ENCODE peak calls at places on chromosomes 4 and X, in six cellular contexts. One of them, this sample, is unnamed.

GRCh38 chrX:121161501-121161933 is 114.1 kb downstream of the GLUD2 start:
- DNase-seq in ascending aorta: no peak
- DNase-seq in body of pancreas: no peak
- DNase-seq in CD4-positive, CD25-positive, alpha-beta regulatory T cell: no peak
- DNase-seq in tibial nerve: no peak
- DNase-seq in right atrium auricular region: no peak
- DNase-seq in this sample: peak

GRCh38 chr4:75432683-75433082 is 81.5 kb downstream of the RCHY1 start:
- DNase-seq in CD4-positive, CD25-positive, alpha-beta regulatory T cell: no peak
- DNase-seq in body of pancreas: no peak
- DNase-seq in ascending aorta: no peak
- DNase-seq in right atrium auricular region: no peak
- DNase-seq in tibial nerve: no peak
- DNase-seq in this sample: no peak

GRCh38 chrX:96776966-96777365 is 92.3 kb downstream of the DIAPH2 start:
- DNase-seq in body of pancreas: no peak
- DNase-seq in ascending aorta: no peak
- DNase-seq in right atrium auricular region: no peak
- DNase-seq in CD4-positive, CD25-positive, alpha-beta regulatory T cell: no peak
- DNase-seq in tibial nerve: no peak
- DNase-seq in this sample: no peak

GRCh38 chr4:138859249-138859648 is 156.3 kb upstream of the NOCT start:
- DNase-seq in right atrium auricular region: no peak
- DNase-seq in ascending aorta: no peak
- DNase-seq in tibial nerve: no peak
- DNase-seq in body of pancreas: no peak
- DNase-seq in CD4-positive, CD25-positive, alpha-beta regulatory T cell: no peak
- DNase-seq in this sample: no peak

GRCh38 chrX:48910926-48911406 is 480 bp downstream of the SLC35A2 start:
- DNase-seq in body of pancreas: no peak
- DNase-seq in ascending aorta: no peak
- DNase-seq in CD4-positive, CD25-positive, alpha-beta regulatory T cell: no peak
- DNase-seq in right atrium auricular region: no peak
- DNase-seq in tibial nerve: no peak
- DNase-seq in this sample: no peak

GRCh38 chrX:29243942-29244341 is 656.7 kb downstream of the IL1RAPL1 start:
- DNase-seq in tibial nerve: no peak
- DNase-seq in ascending aorta: no peak
- DNase-seq in CD4-positive, CD25-positive, alpha-beta regulatory T cell: no peak
- DNase-seq in right atrium auricular region: no peak
- DNase-seq in body of pancreas: no peak
- DNase-seq in this sample: no peak

GRCh38 chr4:84814100-84814750 is 152.3 kb downstream of the WDFY3 start:
- DNase-seq in ascending aorta: peak
- DNase-seq in CD4-positive, CD25-positive, alpha-beta regulatory T cell: no peak
- DNase-seq in right atrium auricular region: no peak
- DNase-seq in body of pancreas: peak
- DNase-seq in tibial nerve: no peak
- DNase-seq in this sample: no peak

GRCh38 chr4:632391-632790 is 7.0 kb downstream of the PDE6B start:
- DNase-seq in CD4-positive, CD25-positive, alpha-beta regulatory T cell: no peak
- DNase-seq in tibial nerve: no peak
- DNase-seq in body of pancreas: no peak
- DNase-seq in right atrium auricular region: no peak
- DNase-seq in ascending aorta: no peak
- DNase-seq in this sample: no peak

GRCh38 chr4:97394653-97395052 is 748.6 kb downstream of the STPG2 start:
- DNase-seq in CD4-positive, CD25-positive, alpha-beta regulatory T cell: no peak
- DNase-seq in tibial nerve: no peak
- DNase-seq in right atrium auricular region: no peak
- DNase-seq in ascending aorta: no peak
- DNase-seq in body of pancreas: no peak
- DNase-seq in this sample: no peak

GRCh38 chr4:16056681-16057400 is 27.0 kb downstream of the PROM1 start:
- DNase-seq in CD4-positive, CD25-positive, alpha-beta regulatory T cell: no peak
- DNase-seq in body of pancreas: peak
- DNase-seq in right atrium auricular region: no peak
- DNase-seq in ascending aorta: no peak
- DNase-seq in tibial nerve: no peak
- DNase-seq in this sample: peak

GRCh38 chrX:56588397-56589188 is 25.2 kb downstream of the UBQLN2 start:
- DNase-seq in right atrium auricular region: no peak
- DNase-seq in body of pancreas: no peak
- DNase-seq in ascending aorta: no peak
- DNase-seq in CD4-positive, CD25-positive, alpha-beta regulatory T cell: no peak
- DNase-seq in tibial nerve: no peak
- DNase-seq in this sample: no peak

GRCh38 chr4:89998350-89999098 is 103.9 kb downstream of the MMRN1 start:
- DNase-seq in right atrium auricular region: no peak
- DNase-seq in tibial nerve: no peak
- DNase-seq in CD4-positive, CD25-positive, alpha-beta regulatory T cell: no peak
- DNase-seq in body of pancreas: no peak
- DNase-seq in ascending aorta: no peak
- DNase-seq in this sample: no peak

GRCh38 chrX:68018248-68019203 is 414.8 kb downstream of the OPHN1 start:
- DNase-seq in ascending aorta: no peak
- DNase-seq in right atrium auricular region: no peak
- DNase-seq in body of pancreas: no peak
- DNase-seq in tibial nerve: no peak
- DNase-seq in CD4-positive, CD25-positive, alpha-beta regulatory T cell: no peak
- DNase-seq in this sample: no peak

GRCh38 chrX:48703642-48704481 is 7.3 kb downstream of the SUV39H1 start:
- DNase-seq in right atrium auricular region: no peak
- DNase-seq in body of pancreas: no peak
- DNase-seq in ascending aorta: no peak
- DNase-seq in CD4-positive, CD25-positive, alpha-beta regulatory T cell: no peak
- DNase-seq in tibial nerve: no peak
- DNase-seq in this sample: no peak

GRCh38 chr4:1206299-1207156 is 34.1 kb upstream of the SPON2 start:
- DNase-seq in right atrium auricular region: no peak
- DNase-seq in tibial nerve: peak
- DNase-seq in body of pancreas: peak
- DNase-seq in CD4-positive, CD25-positive, alpha-beta regulatory T cell: peak
- DNase-seq in ascending aorta: no peak
- DNase-seq in this sample: no peak

GRCh38 chr4:81491943-81492342 is 20.2 kb upstream of the RASGEF1B start:
- DNase-seq in CD4-positive, CD25-positive, alpha-beta regulatory T cell: no peak
- DNase-seq in body of pancreas: no peak
- DNase-seq in tibial nerve: no peak
- DNase-seq in right atrium auricular region: no peak
- DNase-seq in ascending aorta: no peak
- DNase-seq in this sample: no peak

GRCh38 chrX:65528705-65529340 is 5.8 kb downstream of the LAS1L start:
- DNase-seq in tibial nerve: no peak
- DNase-seq in right atrium auricular region: peak
- DNase-seq in CD4-positive, CD25-positive, alpha-beta regulatory T cell: peak
- DNase-seq in ascending aorta: no peak
- DNase-seq in body of pancreas: peak
- DNase-seq in this sample: no peak

GRCh38 chrX:101550362-101550761 is at the start of gene ARMCX1:
- DNase-seq in CD4-positive, CD25-positive, alpha-beta regulatory T cell: no peak
- DNase-seq in tibial nerve: peak
- DNase-seq in body of pancreas: peak
- DNase-seq in ascending aorta: peak
- DNase-seq in right atrium auricular region: peak
- DNase-seq in this sample: peak

GRCh38 chr4:149987330-149987751 is 90.9 kb upstream of the DCLK2 start:
- DNase-seq in CD4-positive, CD25-positive, alpha-beta regulatory T cell: no peak
- DNase-seq in right atrium auricular region: no peak
- DNase-seq in tibial nerve: no peak
- DNase-seq in body of pancreas: no peak
- DNase-seq in ascending aorta: no peak
- DNase-seq in this sample: no peak

GRCh38 chrX:77014655-77015377 is 432.4 kb upstream of the FGF16 start:
- DNase-seq in CD4-positive, CD25-positive, alpha-beta regulatory T cell: no peak
- DNase-seq in body of pancreas: no peak
- DNase-seq in tibial nerve: no peak
- DNase-seq in ascending aorta: no peak
- DNase-seq in right atrium auricular region: no peak
- DNase-seq in this sample: peak

GRCh38 chrX:130631011-130631410 is 229.2 kb downstream of the RBMX2 start:
- DNase-seq in body of pancreas: no peak
- DNase-seq in right atrium auricular region: no peak
- DNase-seq in ascending aorta: no peak
- DNase-seq in tibial nerve: no peak
- DNase-seq in CD4-positive, CD25-positive, alpha-beta regulatory T cell: no peak
- DNase-seq in this sample: no peak

GRCh38 chr4:3217266-3217665 is 31.7 kb upstream of the MSANTD1 start:
- DNase-seq in body of pancreas: no peak
- DNase-seq in CD4-positive, CD25-positive, alpha-beta regulatory T cell: no peak
- DNase-seq in ascending aorta: no peak
- DNase-seq in right atrium auricular region: no peak
- DNase-seq in tibial nerve: no peak
- DNase-seq in this sample: no peak

GRCh38 chr4:155433636-155434360 is 57.0 kb upstream of the MAP9 start:
- DNase-seq in ascending aorta: no peak
- DNase-seq in right atrium auricular region: no peak
- DNase-seq in CD4-positive, CD25-positive, alpha-beta regulatory T cell: no peak
- DNase-seq in tibial nerve: no peak
- DNase-seq in body of pancreas: no peak
- DNase-seq in this sample: no peak

GRCh38 chr4:14636563-14636962 is 365.7 kb upstream of the CPEB2 start:
- DNase-seq in tibial nerve: no peak
- DNase-seq in right atrium auricular region: no peak
- DNase-seq in CD4-positive, CD25-positive, alpha-beta regulatory T cell: no peak
- DNase-seq in body of pancreas: no peak
- DNase-seq in ascending aorta: no peak
- DNase-seq in this sample: no peak

GRCh38 chrX:120726294-120726693 is 96.4 kb upstream of the C1GALT1C1 start:
- DNase-seq in tibial nerve: no peak
- DNase-seq in CD4-positive, CD25-positive, alpha-beta regulatory T cell: no peak
- DNase-seq in ascending aorta: no peak
- DNase-seq in right atrium auricular region: no peak
- DNase-seq in body of pancreas: no peak
- DNase-seq in this sample: no peak

GRCh38 chrX:44039556-44039955 is 66.4 kb upstream of the NDP start:
- DNase-seq in CD4-positive, CD25-positive, alpha-beta regulatory T cell: no peak
- DNase-seq in right atrium auricular region: no peak
- DNase-seq in tibial nerve: no peak
- DNase-seq in ascending aorta: no peak
- DNase-seq in body of pancreas: no peak
- DNase-seq in this sample: no peak

GRCh38 chrX:39416547-39417262 is 615.4 kb downstream of the MID1IP1 start:
- DNase-seq in ascending aorta: no peak
- DNase-seq in right atrium auricular region: no peak
- DNase-seq in tibial nerve: no peak
- DNase-seq in body of pancreas: no peak
- DNase-seq in CD4-positive, CD25-positive, alpha-beta regulatory T cell: no peak
- DNase-seq in this sample: no peak

GRCh38 chr4:62670509-62670908 is 1470.4 kb downstream of the ADGRL3 start:
- DNase-seq in CD4-positive, CD25-positive, alpha-beta regulatory T cell: no peak
- DNase-seq in body of pancreas: no peak
- DNase-seq in ascending aorta: no peak
- DNase-seq in right atrium auricular region: no peak
- DNase-seq in tibial nerve: no peak
- DNase-seq in this sample: no peak

GRCh38 chrX:115030635-115031034 is 13.2 kb upstream of the IL13RA2 start:
- DNase-seq in tibial nerve: no peak
- DNase-seq in body of pancreas: no peak
- DNase-seq in CD4-positive, CD25-positive, alpha-beta regulatory T cell: no peak
- DNase-seq in ascending aorta: no peak
- DNase-seq in right atrium auricular region: no peak
- DNase-seq in this sample: no peak
- H3K27ac ChIP-seq in tibial nerve: peak
- H3K27ac ChIP-seq in body of pancreas: no peak
- H3K27ac ChIP-seq in CD4-positive, CD25-positive, alpha-beta regulatory T cell: no peak
- H3K27ac ChIP-seq in ascending aorta: peak
- H3K27ac ChIP-seq in right atrium auricular region: peak
- H3K27ac ChIP-seq in this sample: no peak

GRCh38 chr4:26355392-26356052 is 34.7 kb downstream of the RBPJ start:
- DNase-seq in tibial nerve: no peak
- DNase-seq in right atrium auricular region: no peak
- DNase-seq in ascending aorta: no peak
- DNase-seq in body of pancreas: no peak
- DNase-seq in CD4-positive, CD25-positive, alpha-beta regulatory T cell: no peak
- DNase-seq in this sample: no peak
- H3K27ac ChIP-seq in tibial nerve: no peak
- H3K27ac ChIP-seq in right atrium auricular region: no peak
- H3K27ac ChIP-seq in ascending aorta: no peak
- H3K27ac ChIP-seq in body of pancreas: peak
- H3K27ac ChIP-seq in CD4-positive, CD25-positive, alpha-beta regulatory T cell: no peak
- H3K27ac ChIP-seq in this sample: no peak

GRCh38 chr4:142416121-142416520 is 430.0 kb downstream of the INPP4B start:
- DNase-seq in ascending aorta: no peak
- DNase-seq in CD4-positive, CD25-positive, alpha-beta regulatory T cell: no peak
- DNase-seq in body of pancreas: no peak
- DNase-seq in tibial nerve: no peak
- DNase-seq in right atrium auricular region: no peak
- DNase-seq in this sample: no peak

GRCh38 chr4:142419712-142420111 is 426.4 kb downstream of the INPP4B start:
- DNase-seq in right atrium auricular region: no peak
- DNase-seq in ascending aorta: no peak
- DNase-seq in body of pancreas: no peak
- DNase-seq in CD4-positive, CD25-positive, alpha-beta regulatory T cell: no peak
- DNase-seq in tibial nerve: no peak
- DNase-seq in this sample: no peak

GRCh38 chr4:142418697-142419096 is 427.4 kb downstream of the INPP4B start:
- DNase-seq in ascending aorta: no peak
- DNase-seq in tibial nerve: no peak
- DNase-seq in body of pancreas: no peak
- DNase-seq in right atrium auricular region: no peak
- DNase-seq in CD4-positive, CD25-positive, alpha-beta regulatory T cell: no peak
- DNase-seq in this sample: no peak

GRCh38 chr4:142414336-142414945 is 431.7 kb downstream of the INPP4B start:
- DNase-seq in CD4-positive, CD25-positive, alpha-beta regulatory T cell: no peak
- DNase-seq in body of pancreas: no peak
- DNase-seq in ascending aorta: no peak
- DNase-seq in tibial nerve: no peak
- DNase-seq in right atrium auricular region: no peak
- DNase-seq in this sample: no peak

DNA sequence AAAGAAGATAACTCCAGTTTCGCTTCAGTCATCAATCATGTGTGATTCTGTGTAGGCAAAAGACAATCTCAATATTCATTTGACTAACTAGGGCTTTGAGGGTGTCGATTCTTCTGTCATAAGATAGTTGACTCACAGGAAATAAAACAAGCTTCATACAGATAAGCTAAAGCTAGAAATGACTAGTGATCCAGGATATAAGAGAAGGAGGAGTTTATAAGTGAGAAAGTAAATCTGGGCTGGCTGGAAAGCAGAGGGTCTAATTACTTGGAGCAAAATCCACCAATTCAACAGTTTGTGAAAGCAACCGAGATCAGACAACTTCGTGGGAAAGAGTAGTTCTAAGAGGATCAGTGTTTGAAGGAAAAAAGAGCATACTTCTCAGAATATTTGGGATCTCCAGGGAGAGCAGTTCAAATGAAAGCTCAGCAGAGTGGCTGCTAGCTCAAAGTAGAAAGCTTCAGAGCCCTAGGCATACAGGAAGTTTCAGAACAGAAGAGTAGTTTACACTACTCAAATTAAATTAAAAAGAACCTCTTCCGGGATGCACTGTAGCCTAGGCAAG is 429.3 kb downstream of the INPP4B start:
- DNase-seq in tibial nerve: no peak
- DNase-seq in CD4-positive, CD25-positive, alpha-beta regulatory T cell: no peak
- DNase-seq in right atrium auricular region: no peak
- DNase-seq in body of pancreas: no peak
- DNase-seq in ascending aorta: no peak
- DNase-seq in this sample: no peak
- H3K27ac ChIP-seq in tibial nerve: no peak
- H3K27ac ChIP-seq in CD4-positive, CD25-positive, alpha-beta regulatory T cell: peak
- H3K27ac ChIP-seq in right atrium auricular region: no peak
- H3K27ac ChIP-seq in body of pancreas: no peak
- H3K27ac ChIP-seq in ascending aorta: no peak
- H3K27ac ChIP-seq in this sample: no peak

GRCh38 chrX:24153175-24153795 is 3.8 kb downstream of the ZFX start:
- DNase-seq in body of pancreas: no peak
- DNase-seq in right atrium auricular region: no peak
- DNase-seq in tibial nerve: no peak
- DNase-seq in CD4-positive, CD25-positive, alpha-beta regulatory T cell: peak
- DNase-seq in ascending aorta: no peak
- DNase-seq in this sample: no peak
- H3K27ac ChIP-seq in body of pancreas: peak
- H3K27ac ChIP-seq in right atrium auricular region: peak
- H3K27ac ChIP-seq in tibial nerve: peak
- H3K27ac ChIP-seq in CD4-positive, CD25-positive, alpha-beta regulatory T cell: peak
- H3K27ac ChIP-seq in ascending aorta: no peak
- H3K27ac ChIP-seq in this sample: no peak